ENCODE peak calls at places on chromosomes 4 and X, in five cellular contexts. K, Q, J, A and O are unnamed samples.

GRCh38 chrX:118226060-118226428 is 109.4 kb upstream of the KLHL13 start:
- DNase-seq in K (peak; percentile 45), A (no peak), Q (no peak), J (no peak), O (no peak)

GRCh38 chr4:2497931-2498330 is 29.0 kb downstream of the RNF4 start:
- DNase-seq in K (no peak), J (no peak), A (peak; percentile 66), Q (no peak), O (no peak)

GRCh38 chr4:67052981-67053380 is 492.3 kb downstream of the CENPC start:
- DNase-seq in Q (no peak), K (no peak), A (no peak), J (no peak), O (no peak)

GRCh38 chr4:91330555-91331137 is 973.1 kb upstream of the GRID2 start:
- DNase-seq in A (no peak), J (no peak), K (peak; percentile 15), Q (no peak), O (no peak)

GRCh38 chrX:119132961-119133360 is 5.3 kb upstream of the KIAA1210 start:
- DNase-seq in J (no peak), Q (no peak), K (no peak), A (no peak), O (no peak)

GRCh38 chr4:105210901-105211300 is 64.2 kb downstream of the TET2 start:
- DNase-seq in K (peak; percentile 28), Q (no peak), J (no peak), A (no peak), O (no peak)

GRCh38 chr4:121189811-121190210 is 25.7 kb upstream of the TNIP3 start:
- DNase-seq in K (no peak), Q (no peak), J (no peak), A (no peak), O (no peak)

GRCh38 chr4:111542056-111542455 is 603.2 kb upstream of the FAM241A start:
- DNase-seq in K (no peak), Q (no peak), A (no peak), J (peak; percentile 13), O (no peak)

GRCh38 chrX:21840199-21840557 is 761 bp downstream of the MBTPS2 start:
- DNase-seq in J (peak; percentile 5), K (no peak), Q (no peak), A (no peak), O (no peak)

GRCh38 chr4:26482508-26483462 is 7.5 kb downstream of the CCKAR start:
- DNase-seq in K (no peak), Q (no peak), A (no peak), J (no peak), O (no peak)

GRCh38 chr4:96293806-96294205 is 453.9 kb downstream of the PDHA2 start:
- DNase-seq in K (peak; percentile 16), A (no peak), J (no peak), Q (no peak), O (no peak)

GRCh38 chrX:99394450-99394849 is 1015.6 kb downstream of the PCDH19 start:
- DNase-seq in J (no peak), Q (no peak), K (no peak), A (no peak), O (peak; percentile 13)

GRCh38 chr4:109359040-109359646 is 56.7 kb upstream of the COL25A1 start:
- DNase-seq in J (no peak), K (no peak), Q (no peak), A (no peak), O (no peak)

GRCh38 chrX:124194903-124195302 is 137.6 kb upstream of the TEX13D start:
- DNase-seq in J (no peak), A (no peak), Q (no peak), K (no peak), O (no peak)

GRCh38 chr4:152308925-152309324 is 227.0 kb downstream of the FBXW7 start:
- DNase-seq in K (peak; percentile 57), A (no peak), J (no peak), Q (no peak), O (no peak)

GRCh38 chr4:121183359-121183758 is 19.2 kb upstream of the TNIP3 start:
- DNase-seq in A (no peak), J (no peak), Q (no peak), K (no peak), O (no peak)

GRCh38 chrX:52933976-52934703 is 24.2 kb downstream of the FAM156A start:
- DNase-seq in J (no peak), Q (no peak), K (peak; percentile 1), A (no peak), O (no peak)

GRCh38 chr4:4269856-4270255 is 20.1 kb downstream of the LYAR start:
- DNase-seq in K (peak; percentile 38), J (no peak), A (no peak), Q (no peak), O (no peak)

GRCh38 chr4:172709376-172709775 is 459.2 kb upstream of the GALNT7 start:
- DNase-seq in J (no peak), A (no peak), Q (no peak), K (no peak), O (peak; percentile 20)

GRCh38 chr4:79874197-79874596 is 198.8 kb downstream of the ANTXR2 start:
- DNase-seq in K (no peak), A (no peak), Q (no peak), J (no peak), O (no peak)

GRCh38 chr4:72505314-72505744 is 63.7 kb downstream of the ADAMTS3 start:
- DNase-seq in J (peak; percentile 58), Q (no peak), A (no peak), K (peak; percentile 73), O (peak; percentile 28)

GRCh38 chrX:53347948-53348347 is 66.6 kb upstream of the IQSEC2 start:
- DNase-seq in J (no peak), Q (no peak), A (no peak), K (no peak), O (no peak)

GRCh38 chr4:40980318-40980883 is 230.6 kb downstream of the NSUN7 start:
- DNase-seq in A (no peak), K (peak; percentile 62), J (no peak), Q (no peak), O (no peak)

GRCh38 chr4:6573986-6574746 is 823 bp upstream of the MAN2B2 start:
- DNase-seq in J (no peak), K (no peak), A (no peak), Q (no peak), O (no peak)

GRCh38 chr4:7034262-7035081 is 8.7 kb upstream of the TADA2B start:
- DNase-seq in A (no peak), K (peak; percentile 88), Q (no peak), J (peak; percentile 67), O (no peak)

GRCh38 chr4:43277003-43277402 is 384.5 kb downstream of the GRXCR1 start:
- DNase-seq in A (no peak), K (peak; percentile 54), J (peak; percentile 69), Q (no peak), O (no peak)

GRCh38 chr4:100379583-100380105 is 138.2 kb downstream of the EMCN start:
- DNase-seq in A (no peak), K (peak; percentile 23), J (no peak), Q (no peak), O (no peak)

GRCh38 chr4:110059556-110060191 is 138.7 kb downstream of the ELOVL6 start:
- DNase-seq in J (peak; percentile 13), Q (no peak), A (no peak), K (peak; percentile 79), O (no peak)

GRCh38 chr4:169773889-169774288 is 16.1 kb upstream of the HPF1 start:
- DNase-seq in Q (no peak), K (no peak), A (no peak), J (no peak), O (no peak)

DNA sequence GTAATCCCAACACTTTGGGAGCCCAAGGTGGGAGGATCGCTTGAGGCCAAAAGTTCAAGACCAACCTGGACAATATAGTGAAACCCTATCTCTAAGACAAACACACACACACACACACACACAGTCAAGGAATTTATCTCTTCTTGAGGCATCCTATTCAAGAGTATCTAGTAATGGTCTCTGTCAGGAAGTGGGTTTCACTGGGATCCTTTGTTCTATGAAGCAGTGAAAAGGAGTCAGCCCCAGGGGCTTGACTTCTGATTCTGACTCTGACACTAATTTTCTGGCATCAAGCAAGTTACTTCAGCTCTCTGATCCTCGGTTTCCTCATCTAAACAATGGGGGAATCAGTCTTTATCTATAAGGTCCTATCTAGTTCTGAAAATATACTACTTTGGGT is 34.8 kb downstream of the UTP14A start:
- DNase-seq in A (no peak), K (no peak), J (no peak), Q (no peak), O (no peak)
- H3K27me3 ChIP-seq in A (no peaks in the 10 kb centered on the region), K (no peaks in the 10 kb centered on the region), J (peaks cover 38% of the 10 kb centered on the region), Q (no peaks in the 10 kb centered on the region), O (peaks cover 11% of the 10 kb centered on the region)

DNA sequence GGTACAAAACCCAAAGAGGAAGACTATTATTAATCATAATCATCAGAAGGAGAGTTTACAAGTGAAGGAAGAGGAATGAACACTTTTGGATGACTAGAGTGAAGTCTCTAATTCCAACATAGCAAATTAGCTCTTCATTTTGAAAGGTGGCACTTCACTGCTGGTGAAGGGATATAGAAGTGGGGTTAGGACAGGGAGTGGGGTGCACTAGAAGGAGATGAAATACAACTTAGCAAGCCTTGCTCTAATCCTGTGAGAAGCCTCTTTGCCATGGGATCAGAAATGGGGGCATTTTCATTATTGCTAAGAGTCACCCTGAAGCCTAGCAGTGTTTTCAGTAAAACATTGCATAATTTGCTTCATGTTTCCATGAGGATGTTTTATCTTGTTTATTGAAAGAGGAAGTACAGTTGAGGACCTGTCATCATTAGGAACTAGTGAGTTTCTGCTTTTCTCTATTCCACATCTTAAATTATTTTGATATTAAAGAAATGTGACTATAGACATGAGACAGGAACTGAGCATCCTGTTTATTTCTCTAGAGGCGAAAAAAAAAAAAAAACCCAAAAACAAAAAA is 9.3 kb upstream of the GRPR start:
- DNase-seq in K (no peak), J (no peak), Q (no peak), A (no peak), O (no peak)
- H3K27me3 ChIP-seq in K (no peaks in the 10 kb centered on the region), J (peaks cover 2% of the 10 kb centered on the region), Q (no peaks in the 10 kb centered on the region), A (no peaks in the 10 kb centered on the region), O (no peaks in the 10 kb centered on the region)

GRCh38 chr4:795726-796119 is 30.2 kb downstream of the CPLX1 start:
- DNase-seq in A (no peak), K (no peak), J (no peak), Q (no peak), O (no peak)

GRCh38 chr4:794911-795725 is 30.8 kb downstream of the CPLX1 start:
- DNase-seq in J (no peak), A (no peak), Q (no peak), K (no peak), O (no peak)

GRCh38 chr4:792729-793108 is 33.2 kb downstream of the CPLX1 start:
- DNase-seq in Q (no peak), K (no peak), J (no peak), A (no peak), O (no peak)

GRCh38 chr4:793109-793861 is 32.6 kb downstream of the CPLX1 start:
- DNase-seq in Q (no peak), A (no peak), K (no peak), J (no peak), O (no peak)

GRCh38 chr4:793941-794621 is 31.8 kb downstream of the CPLX1 start:
- DNase-seq in A (no peak), J (peak; percentile 22), Q (no peak), K (no peak), O (no peak)
- H3K27me3 ChIP-seq in A (peaks cover 78% of the 10 kb centered on the region), J (peaks cover 61% of the 10 kb centered on the region), Q (peaks cover 8% of the 10 kb centered on the region), K (peaks cover 13% of the 10 kb centered on the region), O (peaks cover 53% of the 10 kb centered on the region)

DNA sequence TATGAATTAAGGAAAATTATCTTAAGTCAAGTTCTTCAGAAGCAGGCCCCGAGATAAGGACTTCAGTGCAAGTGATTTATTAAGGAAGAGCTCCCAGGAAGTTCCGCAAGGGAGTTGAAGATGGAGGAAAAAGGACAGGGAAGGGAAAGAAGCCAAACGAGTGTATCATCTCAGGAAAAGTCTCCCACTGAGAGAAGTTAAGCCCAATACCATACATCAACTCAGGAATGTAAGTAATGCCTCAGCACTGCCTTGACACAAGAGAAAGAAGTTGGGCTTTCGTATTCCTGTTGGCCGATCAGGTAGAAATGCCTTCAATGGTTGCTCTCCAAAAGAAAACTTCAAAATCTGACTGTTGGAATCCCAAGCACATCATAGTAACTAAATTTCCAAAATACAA is 566.9 kb downstream of the DMD start:
- DNase-seq in K (no peak), A (no peak), J (no peak), Q (no peak), O (peak; percentile 15)
- H3K27me3 ChIP-seq in K (no peaks in the 10 kb centered on the region), A (no peaks in the 10 kb centered on the region), J (no peaks in the 10 kb centered on the region), Q (no peaks in the 10 kb centered on the region), O (no peaks in the 10 kb centered on the region)